ENCODE peak calls at places on chromosome 17, in nine cellular contexts. F is CD8-positive, alpha-beta T cell; O is testis; E is A549; M is GM23338; S is cardiac fibroblast; L is retinal pigment epithelial cell; K is astrocyte of the spinal cord; N is NB4. B is an unnamed sample.

GRCh38 chr17:4605826-4606225 is 21.5 kb downstream of the SMTNL2 start:
- DNase-seq in F (no peak), O (peak; percentile 91), E (no peak), M (no peak), S (peak; percentile 75), L (no peak), K (peak; percentile 80), N (peak; percentile 70), B (no peak)

GRCh38 chr17:40518401-40519088 is 17.1 kb upstream of the TNS4 start:
- DNase-seq in F (no peak), O (no peak), E (peak; percentile 96), M (peak; percentile 45), S (no peak), L (no peak), K (no peak), N (no peak), B (no peak)

GRCh38 chr17:7558544-7559306 is at the start of gene TNFSF13:
- DNase-seq in F (no peak), O (peak; percentile 40), E (no peak), M (no peak), S (no peak), L (no peak), K (no peak), N (peak; percentile 79), B (no peak)

GRCh38 chr17:59845595-59846390 is 47.0 kb downstream of the TUBD1 start:
- DNase-seq in F (no peak), O (no peak), E (peak; percentile 72), M (peak; percentile 54), S (peak; percentile 78), L (no peak), K (peak; percentile 94), N (peak; percentile 45), B (peak; percentile 80)

GRCh38 chr17:72126575-72127486 is 6.0 kb downstream of the SOX9 start:
- DNase-seq in F (no peak), O (no peak), E (peak; percentile 81), M (no peak), S (peak; percentile 63), L (peak; percentile 64), K (peak; percentile 71), N (no peak), B (no peak)

GRCh38 chr17:77300016-77300686 is 159.4 kb downstream of the SEC14L1 start:
- DNase-seq in F (no peak), O (no peak), E (no peak), M (no peak), S (no peak), L (no peak), K (no peak), N (no peak), B (no peak)

GRCh38 chr17:18140648-18141047 is 32.1 kb downstream of the MYO15A start:
- DNase-seq in F (no peak), O (no peak), E (no peak), M (no peak), S (no peak), L (no peak), K (no peak), N (no peak), B (no peak)

GRCh38 chr17:77666881-77667395 is 291.6 kb upstream of the TNRC6C start:
- DNase-seq in F (peak; percentile 33), O (no peak), E (no peak), M (no peak), S (peak; percentile 5), L (no peak), K (no peak), N (peak; percentile 84), B (no peak)

GRCh38 chr17:49952912-49953497 is 16.0 kb upstream of the DLX4 start:
- DNase-seq in F (no peak), O (no peak), E (no peak), M (no peak), S (peak; percentile 23), L (no peak), K (peak; percentile 44), N (no peak), B (no peak)

GRCh38 chr17:78266771-78267170 is 35.3 kb downstream of the TMEM235 start:
- DNase-seq in F (no peak), O (no peak), E (no peak), M (no peak), S (no peak), L (no peak), K (no peak), N (no peak), B (no peak)

GRCh38 chr17:64306850-64307463 is 43.9 kb upstream of the TEX2 start:
- DNase-seq in F (peak; percentile 31), O (peak; percentile 81), E (peak; percentile 73), M (peak; percentile 78), S (peak; percentile 91), L (peak; percentile 15), K (peak; percentile 66), N (peak; percentile 80), B (peak; percentile 60)

GRCh38 chr17:58193641-58194259 is 1.2 kb downstream of the EPX start:
- DNase-seq in F (no peak), O (no peak), E (no peak), M (peak; percentile 55), S (no peak), L (no peak), K (no peak), N (no peak), B (no peak)

DNA sequence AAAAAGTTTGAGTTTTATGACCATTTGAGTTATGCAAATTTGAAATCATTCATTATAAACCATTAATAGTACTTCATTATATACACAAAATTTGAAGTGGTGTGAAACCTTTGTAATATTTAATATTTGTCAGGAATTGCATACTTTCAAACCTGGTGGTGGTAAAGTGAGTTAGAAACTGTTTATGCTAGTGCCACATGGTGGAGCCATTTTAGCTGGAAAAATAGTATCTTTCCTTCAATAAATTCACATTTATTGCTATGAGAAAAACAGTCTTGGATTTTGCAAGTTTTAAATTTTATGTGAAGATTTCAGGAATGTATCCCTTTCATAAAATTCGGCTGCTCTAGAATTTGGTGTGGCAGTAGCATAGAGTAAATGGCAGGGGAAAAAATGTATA is 7.3 kb upstream of the BLMH start:
- DNase-seq in F (no peak), O (no peak), E (no peak), M (no peak), S (peak; percentile 42), L (no peak), K (peak; percentile 27), N (no peak), B (no peak)
- TF ChIP-seq CTCF in F (no peak), O (no peak), E (peak; percentile 67), M (peak; percentile 41), S (peak; percentile 39), L (peak; percentile 38), K (peak; percentile 49), N (no peak), B (peak; percentile 48)

GRCh38 chr17:16407911-16408588 is 7.3 kb upstream of the TRPV2 start:
- DNase-seq in F (no peak), O (peak; percentile 84), E (no peak), M (peak; percentile 76), S (peak; percentile 60), L (no peak), K (peak; percentile 65), N (no peak), B (peak; percentile 43)
- H3K4me3 ChIP-seq in F (no peak overlapping the region), O (no peak overlapping the region), E (no peak overlapping the region), M (peak overlapping the region; percentile 46), S (no peak overlapping the region), L (peak overlapping the region; percentile 18), K (no peak overlapping the region), N (no peak overlapping the region), B (no peak overlapping the region)

DNA sequence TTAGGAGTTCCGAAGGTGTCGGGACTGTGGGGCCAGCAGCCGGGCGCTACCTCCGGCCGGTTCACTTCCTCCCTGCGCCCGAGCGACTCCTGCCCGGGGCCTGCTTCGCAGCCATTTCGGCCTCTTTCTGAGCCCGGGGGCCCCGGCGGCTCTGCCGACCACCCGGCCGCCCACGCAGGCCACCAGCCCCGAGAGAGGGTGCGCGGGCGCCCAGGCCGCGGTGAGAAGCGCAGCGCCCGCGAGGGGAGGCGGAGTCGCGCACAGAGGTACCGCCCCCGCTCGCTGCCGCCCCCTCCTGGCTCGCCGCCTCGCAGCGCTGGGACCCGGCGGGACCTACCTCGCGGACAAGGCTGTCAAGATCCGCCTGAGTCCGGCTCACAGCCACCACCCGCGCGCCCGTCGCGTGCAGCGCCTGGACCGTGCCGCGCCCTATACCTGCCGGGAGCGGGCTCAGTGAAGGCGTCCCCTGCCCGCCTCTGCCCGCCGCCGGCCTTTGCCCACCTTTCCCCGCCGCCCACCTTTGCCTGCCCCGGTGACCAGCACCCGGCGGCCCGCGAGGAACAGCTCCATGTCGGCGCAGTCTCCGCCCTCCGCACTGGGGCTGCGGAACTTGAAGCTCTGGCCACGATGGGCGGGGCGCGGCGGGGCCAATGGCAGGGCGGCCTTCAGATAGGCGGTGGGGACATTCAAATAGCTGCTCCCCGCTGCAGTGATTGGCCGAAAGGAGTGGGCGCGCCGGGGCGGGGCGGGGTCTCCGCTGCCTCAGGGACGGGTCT is at the start of gene DCXR:
- DNase-seq in F (peak; percentile 82), O (peak; percentile 99), E (peak; percentile 99), M (peak; percentile 99), S (peak; percentile 97), L (peak; percentile 80), K (peak; percentile 98), N (peak; percentile 98), B (peak; percentile 92)
- TF ChIP-seq CTCF in F (peak; percentile 82), O (peak; percentile 71), E (peak; percentile 89), M (peak; percentile 58), S (peak; percentile 34), L (peak; percentile 62), K (peak; percentile 71), N (peak; percentile 58), B (peak; percentile 68)

GRCh38 chr17:47821424-47822379 is at the start of gene OSBPL7:
- DNase-seq in F (peak; percentile 49), O (peak; percentile 52), E (peak; percentile 74), M (peak; percentile 83), S (peak; percentile 86), L (peak; percentile 72), K (peak; percentile 84), N (peak; percentile 93), B (peak; percentile 43)
- H3K4me3 ChIP-seq in F (peak within 1 kb of the TSS; percentile 74), O (peak within 1 kb of the TSS; percentile 42), E (peak within 1 kb of the TSS; percentile 77), M (peak within 1 kb of the TSS; percentile 86), S (peak within 1 kb of the TSS; percentile 64), L (peak within 1 kb of the TSS; percentile 89), K (peak within 1 kb of the TSS; percentile 72), N (peak within 1 kb of the TSS; percentile 87), B (peak within 1 kb of the TSS; percentile 80)

GRCh38 chr17:61729690-61730268 is 133.5 kb downstream of the BRIP1 start:
- DNase-seq in F (no peak), O (no peak), E (no peak), M (peak; percentile 8), S (no peak), L (no peak), K (no peak), N (no peak), B (no peak)
- TF ChIP-seq CTCF in F (no peak), O (no peak), E (no peak), M (no peak), S (no peak), L (no peak), K (no peak), N (no peak), B (peak; percentile 6)

GRCh38 chr17:44111777-44112176 is 11.7 kb downstream of the HDAC5 start:
- DNase-seq in F (no peak), O (no peak), E (no peak), M (no peak), S (no peak), L (no peak), K (no peak), N (no peak), B (no peak)
- H3K4me3 ChIP-seq in F (no peak overlapping the region), O (no peak overlapping the region), E (no peak overlapping the region), M (peak overlapping the region; percentile 54), S (no peak overlapping the region), L (no peak overlapping the region), K (no peak overlapping the region), N (no peak overlapping the region), B (no peak overlapping the region)